ENCODE peak calls at places on chromosome 4, in six cellular contexts. One of them, this sample, is unnamed.

GRCh38 chr4:13529130-13529919 is 15.0 kb downstream of the NKX3-2 start:
- DNase-seq in Peyer's patch: no peak
- DNase-seq in M059J: no peak
- DNase-seq in stomach: no peak
- DNase-seq in fibroblast of mammary gland: no peak
- DNase-seq in RKO: no peak
- DNase-seq in this sample: no peak

GRCh38 chr4:163693776-163694175 is 199.3 kb downstream of the TMA16 start:
- DNase-seq in Peyer's patch: no peak
- DNase-seq in M059J: peak
- DNase-seq in stomach: no peak
- DNase-seq in fibroblast of mammary gland: peak
- DNase-seq in RKO: peak
- DNase-seq in this sample: no peak

GRCh38 chr4:157713342-157713741 is 459.5 kb downstream of the GASK1B start:
- DNase-seq in Peyer's patch: no peak
- DNase-seq in M059J: peak
- DNase-seq in stomach: no peak
- DNase-seq in fibroblast of mammary gland: peak
- DNase-seq in RKO: no peak
- DNase-seq in this sample: no peak

GRCh38 chr4:38075370-38076152 is 115.4 kb downstream of the PTTG2 start:
- DNase-seq in Peyer's patch: no peak
- DNase-seq in M059J: peak
- DNase-seq in stomach: no peak
- DNase-seq in fibroblast of mammary gland: peak
- DNase-seq in RKO: no peak
- DNase-seq in this sample: peak

GRCh38 chr4:184416913-184417734 is 57.2 kb downstream of the IRF2 start:
- DNase-seq in Peyer's patch: peak
- DNase-seq in M059J: peak
- DNase-seq in stomach: no peak
- DNase-seq in fibroblast of mammary gland: peak
- DNase-seq in RKO: no peak
- DNase-seq in this sample: no peak

GRCh38 chr4:122542411-122543236 is 78.2 kb downstream of the IL21 start:
- DNase-seq in Peyer's patch: no peak
- DNase-seq in M059J: peak
- DNase-seq in stomach: no peak
- DNase-seq in fibroblast of mammary gland: peak
- DNase-seq in RKO: no peak
- DNase-seq in this sample: no peak

GRCh38 chr4:54877006-54877405 is 219.2 kb downstream of the KIT start:
- DNase-seq in Peyer's patch: no peak
- DNase-seq in M059J: peak
- DNase-seq in stomach: no peak
- DNase-seq in fibroblast of mammary gland: peak
- DNase-seq in RKO: peak
- DNase-seq in this sample: no peak

GRCh38 chr4:2289311-2289954 is 27.5 kb upstream of the MXD4 start:
- DNase-seq in Peyer's patch: no peak
- DNase-seq in M059J: no peak
- DNase-seq in stomach: no peak
- DNase-seq in fibroblast of mammary gland: no peak
- DNase-seq in RKO: no peak
- DNase-seq in this sample: no peak

GRCh38 chr4:140131663-140132229 is 22.2 kb downstream of the MAML3 start:
- DNase-seq in Peyer's patch: no peak
- DNase-seq in M059J: no peak
- DNase-seq in stomach: no peak
- DNase-seq in fibroblast of mammary gland: no peak
- DNase-seq in RKO: no peak
- DNase-seq in this sample: no peak

GRCh38 chr4:76949293-76950051 is at the start of gene SEPTIN11:
- DNase-seq in Peyer's patch: peak
- DNase-seq in M059J: peak
- DNase-seq in stomach: peak
- DNase-seq in fibroblast of mammary gland: peak
- DNase-seq in RKO: peak
- DNase-seq in this sample: peak

GRCh38 chr4:2537011-2537830 is 774 bp downstream of the FAM193A start:
- DNase-seq in Peyer's patch: peak
- DNase-seq in M059J: peak
- DNase-seq in stomach: peak
- DNase-seq in fibroblast of mammary gland: peak
- DNase-seq in RKO: peak
- DNase-seq in this sample: peak

GRCh38 chr4:37741564-37741963 is 55.4 kb upstream of the RELL1 start:
- DNase-seq in Peyer's patch: no peak
- DNase-seq in M059J: no peak
- DNase-seq in stomach: no peak
- DNase-seq in fibroblast of mammary gland: no peak
- DNase-seq in RKO: no peak
- DNase-seq in this sample: no peak

GRCh38 chr4:1448589-1449420 is 42.6 kb upstream of the NKX1-1 start:
- DNase-seq in Peyer's patch: no peak
- DNase-seq in M059J: no peak
- DNase-seq in stomach: peak
- DNase-seq in fibroblast of mammary gland: no peak
- DNase-seq in RKO: no peak
- DNase-seq in this sample: no peak

This sample was measured in HL-60.